ENCODE peak calls at places on chromosome 22, in ten cellular contexts. O is omental fat pad, Y is A549, G is GM12865, L is kidney, F is body of pancreas, X is cardiac fibroblast, V is fibroblast of lung, E is HFFc6, U is OCI-LY7. P is an unnamed sample.

GRCh38 chr22:48263431-48263765 is 1500.9 kb downstream of the TBC1D22A start:
- DNase-seq in X (no peak), L (no peak), F (no peak), V (no peak), U (no peak), E (no peak), Y (no peak), O (no peak), G (no peak), P (no peak)

GRCh38 chr22:23075525-23076216 is 5.4 kb downstream of the GNAZ start:
- DNase-seq in Y (no peak), U (no peak), L (peak), O (no peak), E (no peak), X (no peak), F (no peak), V (no peak), G (no peak), P (no peak)

GRCh38 chr22:35604671-35605457 is 12.3 kb downstream of the MB start:
- DNase-seq in O (no peak), F (no peak), G (no peak), Y (no peak), X (no peak), U (no peak), L (peak), V (no peak), E (no peak), P (no peak)

GRCh38 chr22:20998411-20999336 is 3.2 kb downstream of the THAP7 start:
- DNase-seq in E (no peak), O (no peak), U (no peak), X (peak), V (no peak), G (no peak), L (peak), Y (no peak), F (no peak), P (no peak)

GRCh38 chr22:22857607-22858558 is 29.7 kb upstream of the IGLL5 start:
- DNase-seq in U (peak), L (no peak), Y (no peak), V (no peak), F (no peak), X (no peak), E (no peak), G (peak), O (no peak), P (no peak)

GRCh38 chr22:22767876-22768602 is 119.6 kb upstream of the IGLL5 start:
- DNase-seq in L (no peak), V (peak), F (no peak), E (no peak), G (no peak), Y (no peak), U (no peak), X (peak), O (no peak), P (no peak)

GRCh38 chr22:24541681-24542515 is 13.0 kb downstream of the GUCD1 start:
- DNase-seq in U (no peak), O (no peak), G (no peak), E (no peak), Y (no peak), F (no peak), X (no peak), L (no peak), V (no peak), P (no peak)

GRCh38 chr22:30241576-30242371 is 4.8 kb downstream of the LIF start:
- DNase-seq in G (no peak), V (peak), O (no peak), F (no peak), E (no peak), X (no peak), L (no peak), Y (no peak), U (no peak), P (no peak)

GRCh38 chr22:19758896-19759458 is 1.6 kb upstream of the TBX1 start:
- DNase-seq in F (no peak), O (no peak), X (no peak), G (no peak), V (no peak), Y (no peak), U (no peak), E (no peak), L (no peak), P (no peak)

GRCh38 chr22:22110548-22111266 is 128.1 kb upstream of the TOP3B start:
- DNase-seq in X (peak), F (peak), U (peak), Y (peak), V (peak), E (peak), G (peak), L (peak), O (no peak), P (peak)

GRCh38 chr22:43376765-43377485 is 33.8 kb upstream of the SCUBE1 start:
- DNase-seq in G (peak), U (no peak), F (peak), Y (no peak), E (no peak), L (peak), O (no peak), X (no peak), V (no peak), P (no peak)

GRCh38 chr22:35301370-35301874 is 1.7 kb downstream of the TOM1 start:
- DNase-seq in G (no peak), Y (peak), V (peak), U (no peak), E (peak), X (peak), L (no peak), F (no peak), O (peak), P (no peak)

GRCh38 chr22:43152355-43153071 is 1.2 kb downstream of the TSPO start:
- DNase-seq in U (peak), Y (peak), G (peak), E (peak), V (peak), O (peak), X (peak), F (peak), L (peak), P (peak)

GRCh38 chr22:23752090-23752691 is 1.3 kb upstream of the ZNF70 start:
- DNase-seq in X (no peak), O (no peak), U (peak), E (no peak), V (no peak), G (peak), F (no peak), Y (peak), L (no peak), P (peak)

GRCh38 chr22:24542641-24543040 is 12.3 kb downstream of the GUCD1 start:
- DNase-seq in E (no peak), V (no peak), L (no peak), G (no peak), O (no peak), Y (no peak), F (peak), U (no peak), X (no peak), P (no peak)

GRCh38 chr22:22880645-22881044 is 7.0 kb upstream of the IGLL5 start:
- DNase-seq in U (no peak), L (peak), O (no peak), G (no peak), X (no peak), Y (no peak), V (no peak), F (no peak), E (no peak), P (no peak)

GRCh38 chr22:29784451-29785361 is 17.5 kb downstream of the UQCR10 start:
- DNase-seq in O (no peak), X (peak), L (peak), E (no peak), G (no peak), F (peak), U (no peak), Y (no peak), V (peak), P (no peak)

GRCh38 chr22:40024201-40025061 is 29.7 kb downstream of the FAM83F start:
- DNase-seq in Y (peak), O (peak), X (peak), V (peak), F (peak), L (peak), E (peak), G (peak), U (peak), P (peak)

GRCh38 chr22:23196165-23196564 is 15.9 kb downstream of the BCR start:
- DNase-seq in O (no peak), X (no peak), F (no peak), Y (no peak), V (no peak), E (no peak), G (no peak), U (no peak), L (peak), P (no peak)

GRCh38 chr22:35627267-35628041 is 10.3 kb upstream of the MB start:
- DNase-seq in G (peak), Y (peak), V (peak), L (peak), E (peak), O (peak), F (peak), X (peak), U (peak), P (peak)

GRCh38 chr22:31083923-31084810 is 3.0 kb downstream of the SMTN start:
- DNase-seq in Y (no peak), G (peak), O (no peak), F (no peak), L (no peak), U (peak), E (no peak), V (no peak), X (no peak), P (peak)

GRCh38 chr22:22086501-22087158 is 104.0 kb upstream of the TOP3B start:
- DNase-seq in E (peak), Y (no peak), X (peak), L (no peak), G (no peak), O (no peak), F (no peak), U (no peak), V (no peak), P (no peak)

GRCh38 chr22:19620742-19621371 is 93.4 kb upstream of the SEPTIN5 start:
- DNase-seq in Y (no peak), O (no peak), L (peak), V (peak), U (no peak), G (no peak), E (no peak), X (no peak), F (no peak), P (no peak)

GRCh38 chr22:44459041-44459440 is 39.0 kb downstream of the RTL6 start:
- DNase-seq in V (no peak), F (peak), U (peak), E (no peak), X (no peak), O (no peak), L (no peak), G (peak), Y (no peak), P (no peak)

GRCh38 chr22:30947821-30948454 is 20.6 kb downstream of the MORC2 start:
- DNase-seq in X (peak), V (peak), G (peak), O (no peak), E (peak), F (no peak), Y (peak), U (peak), L (no peak), P (peak)

GRCh38 chr22:41557401-41558240 is 3.2 kb upstream of the CSDC2 start:
- DNase-seq in E (peak), G (no peak), U (no peak), X (peak), V (peak), Y (no peak), O (peak), F (peak), L (peak), P (peak)

GRCh38 chr22:22787805-22788459 is 99.7 kb upstream of the IGLL5 start:
- DNase-seq in G (peak), U (peak), Y (peak), E (peak), V (peak), F (peak), X (peak), L (peak), O (peak), P (peak)

GRCh38 chr22:47304191-47304831 is 541.9 kb downstream of the TBC1D22A start:
- DNase-seq in Y (no peak), G (no peak), O (no peak), X (no peak), E (no peak), V (no peak), F (no peak), L (peak), U (no peak), P (no peak)

GRCh38 chr22:37752189-37753061 is 55.3 kb upstream of the GCAT start:
- DNase-seq in E (peak), L (peak), G (no peak), F (peak), O (peak), U (no peak), X (peak), V (peak), Y (peak), P (no peak)
- TF ChIP-seq CTCF in E (peak), L (no peak), G (no peak), F (peak), O (no peak), U (no peak), X (peak), V (peak), Y (no peak), P (no peak)

DNA sequence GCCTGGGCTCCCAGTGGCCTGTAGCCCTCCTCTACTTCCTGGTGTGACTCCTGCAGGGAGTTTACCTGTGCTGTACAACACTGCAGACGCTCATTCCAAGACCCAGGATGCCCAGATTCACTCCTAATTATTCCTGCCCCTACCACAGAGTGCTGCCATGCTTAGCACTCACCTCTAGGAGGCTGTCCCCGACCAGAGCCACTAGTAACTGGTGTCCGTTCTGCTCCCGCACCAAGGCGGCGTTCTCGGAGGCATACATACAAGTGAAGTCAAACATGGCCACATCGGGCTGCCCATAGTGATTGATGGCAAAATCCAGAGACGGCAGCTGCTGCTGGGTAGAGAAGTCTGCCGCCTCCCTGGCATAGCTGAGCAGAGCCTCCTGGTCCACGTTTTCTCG is 122.3 kb upstream of the BID start:
- DNase-seq in E (no peak), X (no peak), O (no peak), L (no peak), V (peak), Y (peak), G (no peak), U (no peak), F (peak), P (no peak)
- TF ChIP-seq CTCF in E (peak), X (peak), O (no peak), L (peak), V (peak), Y (no peak), G (peak), U (peak), F (peak), P (peak)

DNA sequence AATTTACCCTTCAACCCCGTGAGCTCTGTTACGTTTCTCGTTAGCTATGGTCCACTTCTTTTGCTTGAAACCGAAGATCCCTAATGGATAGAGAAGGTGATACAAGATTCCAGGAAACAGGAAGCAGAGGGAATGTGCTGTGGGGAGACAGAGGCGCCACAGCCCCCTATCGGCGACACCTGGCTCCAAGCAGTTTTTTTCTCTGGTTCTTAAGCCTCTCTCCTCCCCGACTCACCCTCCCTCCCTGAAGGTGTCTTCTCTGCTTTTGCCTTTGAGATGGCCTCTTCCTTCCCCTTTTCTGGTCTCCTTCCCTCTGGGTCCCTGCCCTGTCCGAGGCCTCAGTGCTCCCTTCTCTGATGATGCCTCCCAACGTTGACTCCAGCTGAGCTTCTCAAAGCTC is 14.2 kb upstream of the APOBEC3A start:
- DNase-seq in E (no peak), X (no peak), F (no peak), Y (no peak), L (peak), G (no peak), O (no peak), U (no peak), V (no peak), P (no peak)
- TF ChIP-seq CTCF in E (peak), X (no peak), F (peak), Y (no peak), L (no peak), G (peak), O (no peak), U (no peak), V (peak), P (no peak)

GRCh38 chr22:37162221-37163095 is 12.7 kb upstream of the IL2RB start:
- DNase-seq in E (no peak), X (no peak), G (peak), V (no peak), O (no peak), Y (no peak), F (no peak), L (peak), U (no peak), P (peak)

GRCh38 chr22:37157516-37158289 is 8.0 kb upstream of the IL2RB start:
- DNase-seq in U (no peak), F (no peak), O (no peak), X (no peak), G (no peak), E (peak), V (no peak), Y (no peak), L (peak), P (no peak)

GRCh38 chr22:37161442-37161841 is 11.7 kb upstream of the IL2RB start:
- DNase-seq in X (peak), O (no peak), V (no peak), G (peak), U (peak), L (peak), Y (peak), F (no peak), E (no peak), P (no peak)

GRCh38 chr22:37158963-37159290 is 9.2 kb upstream of the IL2RB start:
- DNase-seq in X (no peak), G (no peak), E (no peak), O (no peak), F (no peak), Y (no peak), L (no peak), V (no peak), U (no peak), P (no peak)

DNA sequence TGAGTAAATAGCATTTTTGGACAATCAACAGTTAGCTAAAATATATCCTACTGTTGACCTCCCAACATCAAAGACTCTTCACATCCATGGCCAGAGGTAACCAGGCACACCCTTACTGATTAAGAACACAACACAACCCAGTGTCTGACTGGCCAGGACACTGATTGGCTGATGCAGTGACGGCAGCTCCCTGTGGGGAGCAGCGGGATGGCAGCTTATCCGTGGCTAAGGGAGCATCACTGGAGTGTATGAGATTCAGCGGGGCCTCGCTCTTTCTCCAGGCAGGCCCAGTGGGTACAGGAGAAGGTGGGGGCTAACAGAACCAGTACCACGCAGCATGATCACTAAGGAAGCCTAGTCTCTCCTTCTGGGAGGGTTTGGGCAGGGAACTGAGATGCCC is 10.3 kb upstream of the IL2RB start:
- DNase-seq in Y (no peak), F (no peak), L (peak), X (no peak), G (no peak), V (no peak), E (no peak), U (no peak), O (no peak), P (no peak)
- TF ChIP-seq CTCF in Y (no peak), F (no peak), L (no peak), X (no peak), G (no peak), V (no peak), E (peak), U (no peak), O (no peak), P (no peak)

GRCh38 chr22:38740754-38741153 is 15.0 kb downstream of the SUN2 start:
- DNase-seq in F (no peak), O (no peak), Y (no peak), V (no peak), L (no peak), E (no peak), U (no peak), X (no peak), G (no peak), P (no peak)
- TF ChIP-seq CTCF in F (no peak), O (no peak), Y (no peak), V (no peak), L (no peak), E (no peak), U (no peak), X (no peak), G (no peak), P (no peak)

DNA sequence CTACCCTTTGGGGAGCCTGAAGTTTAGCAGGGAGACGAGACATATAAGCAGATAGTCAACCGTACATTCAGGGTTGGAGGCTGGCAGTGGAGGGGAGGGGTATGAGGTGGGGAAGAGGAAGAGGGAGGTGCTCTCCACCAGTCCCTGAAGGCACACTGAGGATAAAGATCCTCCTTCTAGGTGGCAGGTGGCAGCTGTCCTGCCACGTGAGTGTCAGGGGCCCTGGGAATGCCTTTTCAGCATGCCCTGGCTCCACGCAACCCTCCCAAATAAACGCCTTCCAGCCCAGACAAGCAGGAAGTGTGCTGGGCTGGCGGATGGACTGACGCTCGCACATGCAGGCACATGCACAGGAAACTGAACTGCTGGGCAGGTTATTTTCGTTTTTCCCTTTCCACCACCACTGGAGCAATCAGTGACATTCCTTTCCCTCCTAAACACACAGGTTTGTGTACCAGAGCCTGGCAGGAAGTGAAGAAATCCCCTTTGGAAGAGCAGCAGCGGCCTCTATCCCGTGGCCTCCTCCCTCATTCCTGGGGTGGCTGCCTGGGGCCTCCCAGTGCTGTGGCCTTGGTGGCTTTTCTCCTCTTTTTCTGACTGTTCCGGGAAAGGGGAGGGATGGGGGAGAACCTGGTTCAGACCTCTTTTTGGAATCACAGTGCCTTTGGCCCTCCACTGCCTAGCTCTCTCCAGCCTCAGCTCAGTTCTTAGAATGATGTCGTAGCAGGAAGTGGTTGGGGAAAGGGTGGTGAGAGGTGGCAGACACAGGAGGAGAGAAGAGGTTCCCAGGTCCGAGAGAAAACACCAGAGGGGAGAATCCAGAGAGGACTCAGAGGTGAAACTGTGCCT is 157.0 kb upstream of the TIMP3 start:
- DNase-seq in X (peak), V (peak), Y (no peak), L (peak), E (no peak), O (no peak), G (peak), F (peak), U (no peak), P (no peak)
- TF ChIP-seq CTCF in X (no peak), V (no peak), Y (no peak), L (no peak), E (no peak), O (no peak), G (no peak), F (no peak), U (no peak), P (no peak)

GRCh38 chr22:50624347-50625130 is 3.4 kb downstream of the ARSA start:
- DNase-seq in F (no peak), G (no peak), Y (no peak), E (no peak), V (no peak), U (no peak), X (no peak), L (no peak), O (no peak), P (no peak)

GRCh38 chr22:50620861-50621490 is 7.0 kb downstream of the ARSA start:
- DNase-seq in U (peak), Y (no peak), F (peak), V (no peak), E (no peak), O (no peak), G (peak), X (no peak), L (peak), P (peak)

GRCh38 chr22:50622723-50623327 is 5.1 kb downstream of the ARSA start:
- DNase-seq in G (no peak), E (no peak), U (peak), O (no peak), L (peak), V (no peak), Y (no peak), F (peak), X (no peak), P (no peak)

GRCh38 chr22:50621491-50621880 is 6.5 kb downstream of the ARSA start:
- DNase-seq in Y (no peak), E (no peak), G (peak), F (no peak), O (no peak), V (no peak), X (no peak), U (peak), L (no peak), P (peak)

GRCh38 chr22:50621948-50622722 is 5.8 kb downstream of the ARSA start:
- DNase-seq in U (peak), X (no peak), L (peak), G (peak), E (no peak), V (no peak), O (no peak), Y (no peak), F (peak), P (no peak)
- TF ChIP-seq CTCF in U (peak), X (peak), L (no peak), G (peak), E (peak), V (peak), O (no peak), Y (peak), F (peak), P (peak)